ENCODE peak calls at places on chromosomes 16 and 17, in four cellular contexts. One of them, this sample, is unnamed.
A peak's percentile ranks its signal among the peaks of the same experiment; 100 is the strongest.

GRCh38 chr16:88436796-88437195 is 16.3 kb upstream of the ZFPM1 start:
- DNase-seq in RWPE2: no peak
- DNase-seq in GM23248: no peak
- DNase-seq in AG04450: no peak
- DNase-seq in this sample: no peak

GRCh38 chr17:47862621-47863440 is 11.9 kb upstream of the SP6 start:
- DNase-seq in GM23248: peak; percentile 90
- DNase-seq in RWPE2: no peak
- DNase-seq in AG04450: peak; percentile 68
- DNase-seq in this sample: no peak

GRCh38 chr17:27938864-27939263 is 45.7 kb upstream of the LYRM9 start:
- DNase-seq in RWPE2: no peak
- DNase-seq in GM23248: no peak
- DNase-seq in AG04450: no peak
- DNase-seq in this sample: no peak

GRCh38 chr16:15513169-15513568 is 78.8 kb downstream of the BMERB1 start:
- DNase-seq in GM23248: no peak
- DNase-seq in AG04450: no peak
- DNase-seq in RWPE2: no peak
- DNase-seq in this sample: no peak

GRCh38 chr17:45296003-45296832 is 20.6 kb downstream of the MAP3K14 start:
- DNase-seq in GM23248: peak; percentile 82
- DNase-seq in AG04450: no peak
- DNase-seq in RWPE2: no peak
- DNase-seq in this sample: no peak

GRCh38 chr16:19162085-19162484 is 6.0 kb upstream of the SYT17 start:
- DNase-seq in RWPE2: no peak
- DNase-seq in AG04450: no peak
- DNase-seq in GM23248: peak; percentile 13
- DNase-seq in this sample: no peak

GRCh38 chr16:84832488-84833141 is 12.8 kb downstream of the CRISPLD2 start:
- DNase-seq in RWPE2: no peak
- DNase-seq in AG04450: peak; percentile 100
- DNase-seq in GM23248: peak; percentile 99
- DNase-seq in this sample: peak; percentile 76

GRCh38 chr16:78770353-78771091 is 671.1 kb downstream of the WWOX start:
- DNase-seq in RWPE2: no peak
- DNase-seq in GM23248: peak; percentile 62
- DNase-seq in AG04450: no peak
- DNase-seq in this sample: peak; percentile 88

GRCh38 chr17:46976626-46977270 is 2.3 kb downstream of the RPRML start:
- DNase-seq in RWPE2: no peak
- DNase-seq in GM23248: no peak
- DNase-seq in AG04450: no peak
- DNase-seq in this sample: no peak

GRCh38 chr17:73338566-73339247 is 26.9 kb upstream of the CDC42EP4 start:
- DNase-seq in AG04450: no peak
- DNase-seq in RWPE2: no peak
- DNase-seq in GM23248: no peak
- DNase-seq in this sample: no peak

GRCh38 chr16:88781140-88782077 is 3.6 kb downstream of the PIEZO1 start:
- DNase-seq in RWPE2: no peak
- DNase-seq in AG04450: no peak
- DNase-seq in GM23248: peak; percentile 27
- DNase-seq in this sample: peak; percentile 85

GRCh38 chr17:77318491-77319210 is 177.9 kb downstream of the SEC14L1 start:
- DNase-seq in RWPE2: peak; percentile 49
- DNase-seq in AG04450: no peak
- DNase-seq in GM23248: peak; percentile 76
- DNase-seq in this sample: peak; percentile 71

GRCh38 chr16:57469046-57469445 is 6.6 kb downstream of the POLR2C start:
- DNase-seq in RWPE2: no peak
- DNase-seq in AG04450: no peak
- DNase-seq in GM23248: no peak
- DNase-seq in this sample: no peak

GRCh38 chr17:29867643-29868181 is 62.3 kb downstream of the SSH2 start:
- DNase-seq in RWPE2: no peak
- DNase-seq in AG04450: no peak
- DNase-seq in GM23248: peak; percentile 8
- DNase-seq in this sample: no peak

GRCh38 chr16:88070341-88070740 is 119.1 kb downstream of the BANP start:
- DNase-seq in RWPE2: no peak
- DNase-seq in GM23248: no peak
- DNase-seq in AG04450: no peak
- DNase-seq in this sample: no peak

GRCh38 chr16:77564791-77565390 is 130.1 kb upstream of the ADAMTS18 start:
- DNase-seq in RWPE2: no peak
- DNase-seq in AG04450: no peak
- DNase-seq in GM23248: peak; percentile 42
- DNase-seq in this sample: no peak

GRCh38 chr16:3007059-3007956 is 5.4 kb upstream of the CLDN9 start:
- DNase-seq in AG04450: no peak
- DNase-seq in RWPE2: no peak
- DNase-seq in GM23248: no peak
- DNase-seq in this sample: no peak

GRCh38 chr17:47066095-47066494 is 87.0 kb upstream of the RPRML start:
- DNase-seq in AG04450: no peak
- DNase-seq in RWPE2: no peak
- DNase-seq in GM23248: no peak
- DNase-seq in this sample: no peak

GRCh38 chr17:6796017-6796886 is 20.2 kb downstream of the FBXO39 start:
- DNase-seq in GM23248: peak; percentile 11
- DNase-seq in RWPE2: no peak
- DNase-seq in AG04450: no peak
- DNase-seq in this sample: no peak

GRCh38 chr16:76784530-76784929 is 406.5 kb upstream of the MON1B start:
- DNase-seq in AG04450: no peak
- DNase-seq in GM23248: no peak
- DNase-seq in RWPE2: no peak
- DNase-seq in this sample: no peak

GRCh38 chr16:85916141-85916890 is 17.4 kb downstream of the IRF8 start:
- DNase-seq in AG04450: no peak
- DNase-seq in RWPE2: no peak
- DNase-seq in GM23248: no peak
- DNase-seq in this sample: peak; percentile 90
- H3K27ac ChIP-seq in AG04450: no peak overlapping the region
- H3K27ac ChIP-seq in RWPE2: no peak overlapping the region
- H3K27ac ChIP-seq in GM23248: no peak overlapping the region
- H3K27ac ChIP-seq in this sample: peak overlapping the region; percentile 63

DNA sequence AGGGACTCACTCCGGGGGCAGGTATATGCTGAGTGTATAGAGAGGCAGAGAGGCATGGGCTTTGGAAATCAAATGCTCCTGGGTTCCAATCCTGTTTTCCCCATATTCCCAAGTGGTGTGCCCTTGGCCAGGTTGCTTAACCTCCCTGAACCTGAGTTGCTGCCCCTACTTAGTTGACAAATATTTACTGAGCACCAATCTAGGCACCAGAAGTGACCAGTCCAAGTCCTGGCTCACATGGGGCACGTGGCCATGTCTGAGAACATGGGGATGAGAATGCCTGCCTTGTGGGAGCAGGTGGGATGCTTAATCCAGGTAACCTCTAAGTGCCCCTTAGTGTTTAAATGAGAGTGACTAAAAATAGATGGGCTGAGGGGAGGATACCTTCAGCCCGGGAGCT is 4.2 kb downstream of the SOCS3 start:
- DNase-seq in GM23248: no peak
- DNase-seq in RWPE2: no peak
- DNase-seq in AG04450: no peak
- DNase-seq in this sample: no peak
- H3K27ac ChIP-seq in GM23248: peak overlapping the region; percentile 74
- H3K27ac ChIP-seq in RWPE2: peak overlapping the region; percentile 54
- H3K27ac ChIP-seq in AG04450: peak overlapping the region; percentile 69
- H3K27ac ChIP-seq in this sample: peak overlapping the region; percentile 93

DNA sequence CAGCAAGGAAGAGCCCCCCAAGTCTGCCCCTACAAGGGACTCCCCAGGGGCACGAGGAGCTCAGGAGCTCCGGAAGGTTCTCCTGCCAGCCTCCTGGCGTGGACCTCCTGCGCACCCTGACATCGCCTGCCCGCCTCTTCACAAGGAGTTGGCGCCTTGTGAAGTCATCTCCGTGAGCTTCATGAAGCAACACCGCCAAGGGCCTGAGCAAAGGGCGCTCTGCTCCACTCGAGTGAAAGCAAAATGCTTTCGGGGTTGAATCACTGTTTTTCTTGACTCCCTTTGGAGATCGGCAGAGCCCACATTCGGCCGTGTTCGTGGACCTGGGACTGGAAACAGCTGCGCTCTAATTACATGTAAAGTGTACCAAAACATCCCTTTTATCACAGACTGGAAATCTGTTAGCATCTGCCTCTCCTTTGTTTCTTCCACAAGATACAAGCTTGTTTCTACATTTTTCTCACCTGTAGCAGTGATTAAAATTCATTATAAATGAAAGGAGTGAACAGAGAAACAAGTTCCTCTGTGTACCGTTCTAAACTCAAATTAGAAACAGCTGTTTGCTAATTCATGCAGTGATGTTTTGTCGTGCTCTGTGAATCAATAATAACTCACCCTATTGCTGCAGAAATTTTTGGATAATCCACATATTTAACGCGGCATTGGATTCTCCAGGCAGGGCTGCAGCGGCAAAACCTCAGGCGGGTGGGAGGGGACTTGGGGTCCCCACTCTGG is 203.3 kb downstream of the ZNF423 start:
- DNase-seq in RWPE2: no peak
- DNase-seq in GM23248: peak; percentile 95
- DNase-seq in AG04450: no peak
- DNase-seq in this sample: no peak
- H3K27ac ChIP-seq in RWPE2: no peak overlapping the region
- H3K27ac ChIP-seq in GM23248: peak overlapping the region; percentile 73
- H3K27ac ChIP-seq in AG04450: no peak overlapping the region
- H3K27ac ChIP-seq in this sample: no peak overlapping the region

DNA sequence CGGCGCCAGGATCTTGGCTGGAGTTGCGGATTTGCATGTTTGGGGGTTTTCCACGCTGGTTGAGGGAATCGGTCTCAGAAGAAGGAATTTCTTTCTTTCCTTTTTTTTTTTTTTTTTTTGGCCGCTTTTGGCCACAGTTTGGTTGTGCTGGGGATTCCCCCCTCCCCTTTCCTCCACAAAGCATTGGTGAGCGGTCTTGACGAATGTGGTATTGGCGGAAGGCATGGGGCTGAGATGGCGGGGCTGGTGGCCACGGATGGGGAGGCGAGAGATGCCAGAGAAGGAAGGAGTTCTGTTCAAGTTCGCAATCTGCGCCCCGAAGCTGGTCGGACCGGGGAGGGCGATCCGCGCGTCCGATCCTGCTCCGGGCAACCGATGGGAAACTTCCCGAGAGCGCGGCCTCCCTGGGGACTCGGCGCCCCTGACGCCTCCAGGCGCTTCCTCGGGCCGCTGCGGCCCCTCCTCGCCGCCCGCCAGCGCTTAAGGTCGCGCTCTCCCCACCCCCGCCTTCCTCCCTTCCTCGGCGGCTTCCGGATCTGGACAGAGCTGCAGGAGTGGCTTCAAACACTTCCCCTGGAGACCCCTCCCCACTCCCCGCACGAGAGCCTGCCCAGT is 43.2 kb downstream of the RAI1 start:
- DNase-seq in GM23248: peak; percentile 51
- DNase-seq in AG04450: no peak
- DNase-seq in RWPE2: no peak
- DNase-seq in this sample: no peak
- H3K27ac ChIP-seq in GM23248: peak overlapping the region; percentile 5
- H3K27ac ChIP-seq in AG04450: no peak overlapping the region
- H3K27ac ChIP-seq in RWPE2: peak overlapping the region; percentile 54
- H3K27ac ChIP-seq in this sample: peak overlapping the region; percentile 36

DNA sequence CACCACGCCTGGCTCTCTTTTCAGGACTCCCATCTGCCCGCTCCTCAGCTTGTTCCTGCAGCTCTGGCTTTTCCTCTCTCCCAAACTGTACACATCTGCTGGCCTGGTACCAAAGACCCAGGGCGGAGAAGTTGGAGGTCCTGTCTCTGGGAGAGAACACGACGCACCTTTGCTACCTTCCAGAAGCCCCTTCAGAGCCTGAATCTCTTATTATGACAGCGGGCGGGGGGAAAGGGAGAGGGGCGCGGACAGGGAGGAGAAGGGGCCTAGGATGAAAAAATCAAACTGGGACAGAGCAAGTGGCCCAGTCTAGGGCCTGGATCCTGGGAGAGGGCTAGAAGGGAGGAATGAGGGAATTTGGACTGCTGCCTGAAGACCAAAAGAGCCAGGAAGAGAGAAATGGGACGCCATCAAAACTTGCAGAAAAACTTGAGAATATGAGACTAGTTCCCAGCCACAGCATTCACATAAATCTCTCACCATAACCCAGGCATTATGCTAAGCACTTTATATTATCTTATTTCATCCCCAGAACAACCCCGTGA is 2.5 kb upstream of the PER1 start:
- DNase-seq in RWPE2: no peak
- DNase-seq in AG04450: no peak
- DNase-seq in GM23248: no peak
- DNase-seq in this sample: no peak
- H3K27ac ChIP-seq in RWPE2: peak overlapping the region; percentile 98
- H3K27ac ChIP-seq in AG04450: peak overlapping the region; percentile 100
- H3K27ac ChIP-seq in GM23248: peak overlapping the region; percentile 100
- H3K27ac ChIP-seq in this sample: peak overlapping the region; percentile 100

GRCh38 chr16:73014768-73015167 is 33.2 kb downstream of the ZFHX3 start:
- DNase-seq in AG04450: no peak
- DNase-seq in RWPE2: peak; percentile 6
- DNase-seq in GM23248: no peak
- DNase-seq in this sample: peak; percentile 15

GRCh38 chr16:73013974-73014373 is 34.0 kb downstream of the ZFHX3 start:
- DNase-seq in GM23248: no peak
- DNase-seq in RWPE2: peak; percentile 6
- DNase-seq in AG04450: no peak
- DNase-seq in this sample: no peak

GRCh38 chr16:73016488-73016830 is 31.5 kb downstream of the ZFHX3 start:
- DNase-seq in AG04450: no peak
- DNase-seq in GM23248: no peak
- DNase-seq in RWPE2: no peak
- DNase-seq in this sample: no peak

GRCh38 chr16:73017321-73017720 is 30.6 kb downstream of the ZFHX3 start:
- DNase-seq in AG04450: no peak
- DNase-seq in GM23248: no peak
- DNase-seq in RWPE2: no peak
- DNase-seq in this sample: no peak

GRCh38 chr16:73015612-73016487 is 32.1 kb downstream of the ZFHX3 start:
- DNase-seq in AG04450: no peak
- DNase-seq in GM23248: no peak
- DNase-seq in RWPE2: peak; percentile 84
- DNase-seq in this sample: peak; percentile 88
- H3K27ac ChIP-seq in AG04450: no peak overlapping the region
- H3K27ac ChIP-seq in GM23248: no peak overlapping the region
- H3K27ac ChIP-seq in RWPE2: no peak overlapping the region
- H3K27ac ChIP-seq in this sample: peak overlapping the region; percentile 48

DNA sequence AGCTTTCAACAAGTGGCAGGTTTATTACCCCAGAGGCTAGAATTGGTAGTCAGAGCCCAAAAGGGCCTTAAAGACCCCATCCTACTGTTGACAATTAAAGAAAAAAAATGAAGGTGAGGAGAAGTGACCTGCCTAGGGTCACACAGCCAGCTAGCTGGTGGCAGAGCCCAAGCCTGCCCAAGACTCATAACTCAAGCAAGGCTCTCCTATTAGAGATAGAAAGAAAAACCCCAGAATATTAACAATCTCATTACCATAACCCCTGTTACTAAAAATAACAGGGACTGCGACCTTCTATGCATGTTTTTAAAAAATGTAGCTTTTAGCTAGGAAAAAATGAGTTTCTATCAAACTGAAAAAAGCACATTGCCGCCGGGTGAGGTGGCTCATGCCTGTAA is 14.0 kb downstream of the HSPB9 start:
- DNase-seq in RWPE2: no peak
- DNase-seq in GM23248: no peak
- DNase-seq in AG04450: no peak
- DNase-seq in this sample: no peak
- H3K27ac ChIP-seq in RWPE2: peak overlapping the region; percentile 75
- H3K27ac ChIP-seq in GM23248: no peak overlapping the region
- H3K27ac ChIP-seq in AG04450: no peak overlapping the region
- H3K27ac ChIP-seq in this sample: peak overlapping the region; percentile 80